ENCODE peak calls at places on chromosomes 11 and 22, in five cellular contexts. S is IMR-90; G is A673; A is lung; Z is CD8-positive, alpha-beta memory T cell. C is an unnamed sample.

GRCh38 chr22:29450222-29450621 is 11.8 kb downstream of the RFPL1 start:
- DNase-seq in S (no peak), G (no peak), A (no peak), Z (no peak), C (no peak)

GRCh38 chr11:31656051-31656450 is 146.5 kb downstream of the ELP4 start:
- DNase-seq in S (peak; percentile 9), G (no peak), A (no peak), Z (no peak), C (no peak)

GRCh38 chr22:39175127-39176066 is 22.9 kb upstream of the CBX7 start:
- DNase-seq in S (no peak), G (no peak), A (no peak), Z (no peak), C (peak; percentile 23)

GRCh38 chr11:72406536-72407507 is 27.5 kb downstream of the CLPB start:
- DNase-seq in S (no peak), G (no peak), A (no peak), Z (no peak), C (no peak)

GRCh38 chr11:10413268-10413667 is 41.8 kb upstream of the AMPD3 start:
- DNase-seq in S (peak; percentile 22), G (peak; percentile 59), A (no peak), Z (peak; percentile 65), C (peak; percentile 26)

GRCh38 chr11:65479184-65480145 is 19.4 kb upstream of the MALAT1 start:
- DNase-seq in S (peak; percentile 95), G (peak; percentile 42), A (no peak), Z (no peak), C (peak; percentile 92)

GRCh38 chr11:28090052-28090749 is 17.8 kb downstream of the KIF18A start:
- DNase-seq in S (peak; percentile 82), G (no peak), A (no peak), Z (no peak), C (no peak)

GRCh38 chr11:8605956-8606355 is 11.9 kb upstream of the STK33 start:
- DNase-seq in S (peak; percentile 16), G (no peak), A (no peak), Z (no peak), C (no peak)

GRCh38 chr11:3169235-3169951 is 4.3 kb upstream of the OSBPL5 start:
- DNase-seq in S (peak; percentile 73), G (peak; percentile 50), A (no peak), Z (peak; percentile 28), C (peak; percentile 18)

GRCh38 chr11:8263109-8263768 is 439 bp downstream of the LMO1 start:
- DNase-seq in S (no peak), G (no peak), A (no peak), Z (no peak), C (no peak)

GRCh38 chr11:85094795-85095194 is 532.3 kb downstream of the DLG2 start:
- DNase-seq in S (no peak), G (no peak), A (no peak), Z (no peak), C (no peak)

GRCh38 chr11:19631657-19632325 is 80.8 kb upstream of the NAV2 start:
- DNase-seq in S (no peak), G (no peak), A (no peak), Z (no peak), C (peak; percentile 44)

GRCh38 chr11:76831911-76832310 is 28.8 kb upstream of the ACER3 start:
- DNase-seq in S (no peak), G (no peak), A (no peak), Z (no peak), C (no peak)

GRCh38 chr11:47139878-47140277 is 36.8 kb downstream of the ARFGAP2 start:
- DNase-seq in S (no peak), G (no peak), A (no peak), Z (no peak), C (no peak)

GRCh38 chr22:44358723-44359440 is 46.1 kb upstream of the SHISAL1 start:
- DNase-seq in S (no peak), G (no peak), A (no peak), Z (peak; percentile 20), C (no peak)

GRCh38 chr11:117300301-117300700 is 9.2 kb downstream of the BACE1-AS start:
- DNase-seq in S (peak; percentile 54), G (no peak), A (no peak), Z (no peak), C (peak; percentile 63)

GRCh38 chr11:64613648-64614047 is 22.6 kb downstream of the SLC22A12 start:
- DNase-seq in S (no peak), G (no peak), A (no peak), Z (no peak), C (no peak)

GRCh38 chr11:78698612-78699011 is 123.9 kb upstream of the NARS2 start:
- DNase-seq in S (peak; percentile 80), G (no peak), A (no peak), Z (no peak), C (no peak)

GRCh38 chr22:24208012-24208749 is 26.9 kb downstream of the SUSD2 start:
- DNase-seq in S (peak; percentile 98), G (peak; percentile 89), A (peak; percentile 68), Z (no peak), C (no peak)

GRCh38 chr11:101960231-101960630 is 43.9 kb upstream of the ANGPTL5 start:
- DNase-seq in S (no peak), G (no peak), A (no peak), Z (no peak), C (no peak)

GRCh38 chr11:47403571-47403970 is 4.8 kb upstream of the SLC39A13 start:
- DNase-seq in S (no peak), G (no peak), A (no peak), Z (no peak), C (no peak)

GRCh38 chr22:37803636-37804371 is 3.9 kb upstream of the GCAT start:
- DNase-seq in S (no peak), G (no peak), A (no peak), Z (no peak), C (no peak)

GRCh38 chr22:30444632-30445437 is 19.3 kb downstream of the MTFP1 start:
- DNase-seq in S (peak; percentile 52), G (peak; percentile 80), A (peak; percentile 57), Z (peak; percentile 59), C (peak; percentile 74)

GRCh38 chr11:75261902-75262361 is 21.4 kb downstream of the TPBGL start:
- DNase-seq in S (no peak), G (no peak), A (no peak), Z (peak; percentile 30), C (no peak)

GRCh38 chr11:103887001-103887680 is 149.3 kb upstream of the DDI1 start:
- DNase-seq in S (no peak), G (no peak), A (no peak), Z (no peak), C (peak; percentile 16)

GRCh38 chr11:79033833-79034232 is 407.0 kb downstream of the TENM4 start:
- DNase-seq in S (no peak), G (no peak), A (no peak), Z (no peak), C (no peak)

GRCh38 chr11:111944139-111944538 is 7.0 kb downstream of the DIXDC1 start:
- DNase-seq in S (peak; percentile 87), G (no peak), A (no peak), Z (no peak), C (no peak)

GRCh38 chr11:211741-212140 is 4.2 kb downstream of the RIC8A start:
- DNase-seq in S (no peak), G (no peak), A (no peak), Z (no peak), C (no peak)

GRCh38 chr22:47622541-47622940 is 860.1 kb downstream of the TBC1D22A start:
- DNase-seq in S (no peak), G (no peak), A (peak; percentile 26), Z (no peak), C (no peak)

GRCh38 chr22:47619631-47620030 is 857.2 kb downstream of the TBC1D22A start:
- DNase-seq in S (no peak), G (no peak), A (peak; percentile 25), Z (no peak), C (no peak)

GRCh38 chr22:47623056-47623739 is 860.7 kb downstream of the TBC1D22A start:
- DNase-seq in S (no peak), G (no peak), A (peak; percentile 14), Z (no peak), C (no peak)

GRCh38 chr22:47620391-47620790 is 857.9 kb downstream of the TBC1D22A start:
- DNase-seq in S (no peak), G (no peak), A (no peak), Z (no peak), C (no peak)

DNA sequence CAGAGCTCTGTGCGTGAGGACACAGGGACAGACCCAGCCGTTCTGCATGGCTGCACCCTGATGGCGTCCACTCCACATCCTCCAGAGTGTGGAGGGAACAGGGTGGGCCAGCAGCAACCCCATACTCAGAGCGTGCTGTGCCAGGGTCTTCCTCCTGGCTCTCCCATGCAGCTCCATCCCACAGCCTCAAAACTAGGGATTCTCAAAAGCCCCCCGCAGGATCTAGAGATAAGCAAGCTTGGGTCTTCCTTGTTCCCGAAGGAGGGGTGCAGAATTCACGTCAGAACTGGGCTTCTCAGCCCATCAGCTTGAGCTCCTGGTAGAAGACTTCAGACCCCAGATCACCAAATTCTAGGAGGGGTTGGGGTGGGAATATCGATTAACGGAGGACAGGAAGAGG is 858.8 kb downstream of the TBC1D22A start:
- DNase-seq in S (no peak), G (no peak), A (no peak), Z (no peak), C (no peak)
- H3K27ac ChIP-seq in S (no peak overlapping the region), G (no peak overlapping the region), A (no peak overlapping the region), Z (no peak overlapping the region), C (no peak overlapping the region)

GRCh38 chr22:11626422-11626773 is 3901.6 kb upstream of the OR11H1 start:
- DNase-seq in S (no peak), G (no peak), A (no peak), Z (no peak), C (no peak)
- H3K9me3 ChIP-seq in S (peaks cover 53% of the 10 kb centered on the region), G (peaks cover 64% of the 10 kb centered on the region), A (no peaks in the 10 kb centered on the region), Z (no peaks in the 10 kb centered on the region), C (peaks cover 23% of the 10 kb centered on the region)

GRCh38 chr22:42437488-42438292 is 5.5 kb upstream of the NFAM1 start:
- DNase-seq in S (peak; percentile 18), G (peak; percentile 92), A (peak; percentile 82), Z (peak; percentile 90), C (peak; percentile 80)
- H3K27ac ChIP-seq in S (no peak overlapping the region), G (peak overlapping the region; percentile 13), A (no peak overlapping the region), Z (peak overlapping the region; percentile 38), C (no peak overlapping the region)

GRCh38 chr22:36296690-36297089 is 43.8 kb downstream of the APOL1 start:
- DNase-seq in S (no peak), G (no peak), A (no peak), Z (no peak), C (no peak)
- H3K9me3 ChIP-seq in S (no peaks in the 10 kb centered on the region), G (no peaks in the 10 kb centered on the region), A (no peaks in the 10 kb centered on the region), Z (no peaks in the 10 kb centered on the region), C (no peaks in the 10 kb centered on the region)

DNA sequence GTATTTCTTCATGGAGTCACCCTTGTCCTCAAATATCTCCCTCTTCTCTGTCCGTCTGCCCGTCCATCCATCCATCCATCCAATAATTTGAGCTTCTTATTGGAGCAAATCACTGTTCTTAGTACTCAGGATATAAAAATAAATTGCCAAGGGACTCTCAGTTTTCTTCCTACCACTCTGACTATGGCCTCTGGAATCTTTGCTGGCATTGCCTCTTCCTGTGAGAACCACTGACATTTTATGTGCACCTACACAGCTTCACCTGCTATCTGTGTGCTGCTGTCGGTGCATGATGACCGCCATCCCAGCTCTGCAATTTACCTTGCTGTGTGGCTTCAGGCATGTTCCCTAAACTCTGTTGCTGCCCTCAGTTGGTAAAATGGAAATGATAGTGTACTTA is 37.9 kb downstream of the TEAD1 start:
- DNase-seq in S (no peak), G (no peak), A (no peak), Z (no peak), C (no peak)
- H3K27ac ChIP-seq in S (no peak overlapping the region), G (no peak overlapping the region), A (no peak overlapping the region), Z (no peak overlapping the region), C (no peak overlapping the region)

GRCh38 chr11:129573161-129573560 is 197.5 kb downstream of the BARX2 start:
- DNase-seq in S (no peak), G (no peak), A (peak; percentile 18), Z (no peak), C (no peak)
- H3K9me3 ChIP-seq in S (peaks cover 15% of the 10 kb centered on the region), G (peaks cover 9% of the 10 kb centered on the region), A (no peaks in the 10 kb centered on the region), Z (no peaks in the 10 kb centered on the region), C (no peaks in the 10 kb centered on the region)